ENCODE peak calls at places on chromosomes 2 and 18, in nine cellular contexts. M, N, H, W, J, G, D, O and C are unnamed samples.

GRCh38 chr2:169513926-169514325 is 4.4 kb downstream of the KLHL41 start:
- DNase-seq in N (no peak), H (no peak), M (no peak), J (peak), O (no peak), D (no peak), G (no peak), W (no peak), C (no peak)

GRCh38 chr2:148720501-148720998 is 76.0 kb downstream of the EPC2 start:
- DNase-seq in N (no peak), D (no peak), M (no peak), H (no peak), O (no peak), J (peak), G (no peak), W (no peak), C (no peak)

GRCh38 chr2:12964904-12965539 is 248.3 kb downstream of the TRIB2 start:
- DNase-seq in N (no peak), D (no peak), O (no peak), G (no peak), H (no peak), M (no peak), W (no peak), J (no peak), C (no peak)

GRCh38 chr2:121722479-121722878 is 14.2 kb downstream of the NIFK start:
- DNase-seq in M (peak), D (no peak), N (no peak), G (peak), H (no peak), J (peak), O (no peak), W (no peak), C (no peak)

GRCh38 chr2:105576440-105577241 is 168.1 kb upstream of the NCK2 start:
- DNase-seq in W (peak), H (peak), G (no peak), J (peak), O (no peak), D (no peak), M (peak), N (no peak), C (peak)

GRCh38 chr18:66523219-66523991 is 80.5 kb downstream of the CDH19 start:
- DNase-seq in M (no peak), O (no peak), H (no peak), N (no peak), W (no peak), D (no peak), J (no peak), G (no peak), C (no peak)

GRCh38 chr2:208268553-208268952 is 2.5 kb downstream of the PIKFYVE start:
- DNase-seq in N (no peak), D (no peak), W (no peak), J (no peak), O (no peak), G (no peak), M (no peak), H (no peak), C (no peak)

GRCh38 chr18:47054369-47054768 is 18.9 kb upstream of the ELOA2 start:
- DNase-seq in N (no peak), G (no peak), O (no peak), M (no peak), D (no peak), W (no peak), J (peak), H (no peak), C (no peak)

GRCh38 chr18:69944434-69944833 is 3.2 kb downstream of the CD226 start:
- DNase-seq in H (no peak), D (no peak), O (no peak), N (no peak), W (no peak), M (no peak), J (no peak), G (no peak), C (no peak)

GRCh38 chr2:10765914-10766313 is 44.5 kb downstream of the ATP6V1C2 start:
- DNase-seq in W (no peak), J (no peak), H (no peak), G (no peak), O (no peak), N (no peak), M (no peak), D (no peak), C (no peak)

GRCh38 chr2:168348076-168348475 is 100.7 kb upstream of the STK39 start:
- DNase-seq in O (no peak), D (peak), J (peak), M (no peak), W (peak), N (no peak), G (no peak), H (no peak), C (peak)

GRCh38 chr2:165610591-165611029 is 141.1 kb downstream of the CSRNP3 start:
- DNase-seq in J (no peak), W (no peak), H (no peak), D (no peak), N (no peak), M (no peak), O (no peak), G (no peak), C (no peak)

GRCh38 chr2:227221120-227221519 is 56.7 kb downstream of the COL4A3 start:
- DNase-seq in W (no peak), D (no peak), H (no peak), G (no peak), N (no peak), M (no peak), J (no peak), O (no peak), C (no peak)

GRCh38 chr2:72629062-72629461 is 196.8 kb downstream of the EXOC6B start:
- DNase-seq in O (no peak), H (no peak), D (no peak), J (peak), N (no peak), G (no peak), M (no peak), W (no peak), C (no peak)

GRCh38 chr2:8141079-8141762 is 540.6 kb upstream of the ID2 start:
- DNase-seq in G (no peak), W (no peak), J (no peak), D (no peak), H (no peak), M (no peak), O (no peak), N (no peak), C (no peak)

GRCh38 chr2:31442376-31442775 is 27.8 kb upstream of the XDH start:
- DNase-seq in N (no peak), J (no peak), D (no peak), G (no peak), O (no peak), H (no peak), W (no peak), M (no peak), C (no peak)

GRCh38 chr2:63755980-63756379 is 85.7 kb upstream of the UGP2 start:
- DNase-seq in W (no peak), O (no peak), J (peak), N (no peak), G (no peak), M (no peak), D (no peak), H (no peak), C (no peak)

GRCh38 chr2:234258562-234259141 is 208.2 kb downstream of the SPP2 start:
- DNase-seq in N (no peak), G (no peak), H (no peak), O (no peak), J (no peak), W (no peak), D (peak), M (peak), C (no peak)

GRCh38 chr2:113711857-113712256 is 44.6 kb downstream of the SLC35F5 start:
- DNase-seq in O (no peak), D (no peak), G (no peak), J (no peak), N (no peak), M (no peak), W (no peak), H (no peak), C (no peak)

GRCh38 chr2:57957238-57957637 is 89.4 kb upstream of the VRK2 start:
- DNase-seq in W (no peak), J (no peak), G (no peak), H (no peak), M (no peak), O (no peak), D (no peak), N (no peak), C (no peak)

GRCh38 chr2:107412209-107412904 is 414.3 kb upstream of the RGPD4 start:
- DNase-seq in G (no peak), H (no peak), W (no peak), M (no peak), J (peak), O (no peak), N (no peak), D (no peak), C (no peak)

GRCh38 chr18:48163184-48164095 is 233.0 kb upstream of the SMAD2 start:
- DNase-seq in D (no peak), M (no peak), H (no peak), G (no peak), N (no peak), O (no peak), J (no peak), W (no peak), C (no peak)

GRCh38 chr2:80530442-80531064 is 226.0 kb upstream of the LRRTM1 start:
- DNase-seq in H (no peak), O (no peak), M (no peak), J (no peak), G (no peak), D (no peak), N (no peak), W (peak), C (no peak)

GRCh38 chr2:241701155-241701404 is 759 bp upstream of the ING5 start:
- DNase-seq in N (no peak), H (no peak), D (no peak), J (peak), G (no peak), O (no peak), M (no peak), W (no peak), C (no peak)

GRCh38 chr2:130842770-130843169 is 6.1 kb downstream of the ARHGEF4 start:
- DNase-seq in G (no peak), M (no peak), J (no peak), H (no peak), D (no peak), N (no peak), W (no peak), O (no peak), C (no peak)

GRCh38 chr2:64626963-64627760 is 26.6 kb downstream of the SERTAD2 start:
- DNase-seq in D (no peak), J (no peak), G (no peak), W (no peak), O (no peak), H (no peak), M (no peak), N (no peak), C (no peak)

GRCh38 chr2:232088771-232089170 is 127.3 kb downstream of the DIS3L2 start:
- DNase-seq in G (no peak), N (no peak), J (no peak), M (no peak), O (no peak), W (no peak), H (no peak), D (no peak), C (no peak)